ENCODE peak calls at places on chromosomes 2 and 18, in eight cellular contexts. T, F, R, Y, H, G, L and B are unnamed samples.

GRCh38 chr2:43106767-43107527 is 119.5 kb downstream of the ZFP36L2 start:
- DNase-seq in G (no peak), H (no peak), L (no peak), R (no peak), T (no peak), F (no peak), Y (no peak), B (no peak)

GRCh38 chr2:81148323-81148722 is 843.8 kb upstream of the LRRTM1 start:
- DNase-seq in R (no peak), H (no peak), L (no peak), F (no peak), Y (no peak), T (no peak), G (no peak), B (no peak)

GRCh38 chr2:65121-65520 is 18.8 kb upstream of the FAM110C start:
- DNase-seq in F (no peak), H (no peak), R (peak; percentile 56), G (no peak), L (no peak), Y (no peak), T (no peak), B (no peak)

GRCh38 chr2:42256502-42256901 is 87.3 kb downstream of the EML4 start:
- DNase-seq in H (no peak), T (no peak), Y (peak; percentile 20), F (no peak), L (no peak), G (no peak), R (no peak), B (no peak)

GRCh38 chr2:239461551-239462515 is 61.0 kb upstream of the HDAC4 start:
- DNase-seq in R (no peak), G (peak; percentile 45), Y (no peak), F (peak; percentile 29), L (no peak), T (no peak), H (no peak), B (no peak)

GRCh38 chr2:96680561-96681141 is 38.1 kb downstream of the FER1L5 start:
- DNase-seq in Y (no peak), R (no peak), L (no peak), T (no peak), H (no peak), F (peak; percentile 23), G (no peak), B (no peak)

GRCh38 chr2:127953128-127953718 is 67.5 kb upstream of the AMMECR1L start:
- DNase-seq in H (no peak), Y (no peak), F (peak; percentile 60), L (no peak), R (no peak), T (no peak), G (peak; percentile 73), B (no peak)

GRCh38 chr2:195021704-195022513 is 635.1 kb upstream of the SLC39A10 start:
- DNase-seq in T (no peak), R (no peak), L (no peak), F (no peak), Y (no peak), G (no peak), H (no peak), B (no peak)

GRCh38 chr2:55150834-55151233 is 81.3 kb downstream of the CLHC1 start:
- DNase-seq in R (no peak), F (no peak), G (no peak), H (no peak), Y (no peak), L (no peak), T (no peak), B (no peak)

GRCh38 chr2:106037922-106038321 is 156.2 kb downstream of the UXS1 start:
- DNase-seq in T (no peak), G (no peak), Y (no peak), R (no peak), F (no peak), H (no peak), L (no peak), B (no peak)

GRCh38 chr2:68172990-68173715 is 15.5 kb downstream of the PNO1 start:
- DNase-seq in H (no peak), G (no peak), Y (no peak), F (no peak), L (no peak), T (no peak), R (no peak), B (no peak)

GRCh38 chr2:211396815-211397214 is 840.4 kb downstream of the CPS1 start:
- DNase-seq in T (peak; percentile 90), G (no peak), Y (no peak), H (no peak), R (no peak), F (no peak), L (no peak), B (no peak)

GRCh38 chr2:20617892-20618467 is 32.9 kb downstream of the HS1BP3 start:
- DNase-seq in T (peak; percentile 64), L (peak; percentile 93), H (peak; percentile 25), F (peak; percentile 76), G (peak; percentile 97), Y (peak; percentile 97), R (peak; percentile 78), B (peak; percentile 98)

GRCh38 chr2:25362564-25363145 is 20.9 kb upstream of the DNMT3A start:
- DNase-seq in F (peak; percentile 63), L (no peak), H (no peak), G (peak; percentile 85), T (no peak), Y (no peak), R (no peak), B (peak; percentile 50)

GRCh38 chr2:233976690-233977294 is 59.6 kb downstream of the TRPM8 start:
- DNase-seq in G (no peak), L (peak; percentile 68), H (peak; percentile 67), Y (no peak), T (no peak), R (peak; percentile 66), F (no peak), B (peak; percentile 91)

GRCh38 chr2:128622371-128622770 is 303.7 kb upstream of the HS6ST1 start:
- DNase-seq in L (no peak), T (no peak), F (peak; percentile 39), R (no peak), G (no peak), Y (no peak), H (no peak), B (no peak)

GRCh38 chr2:238569415-238570195 is 142.9 kb downstream of the ASB1 start:
- DNase-seq in T (no peak), H (no peak), R (peak; percentile 43), Y (no peak), F (no peak), L (no peak), G (peak; percentile 76), B (no peak)

GRCh38 chr2:43199492-43200481 is 26.6 kb downstream of the ZFP36L2 start:
- DNase-seq in H (no peak), R (peak; percentile 71), G (no peak), F (no peak), T (no peak), L (peak; percentile 82), Y (no peak), B (no peak)

GRCh38 chr18:70296289-70296688 is 7.4 kb downstream of the SOCS6 start:
- DNase-seq in H (no peak), F (no peak), T (no peak), L (peak; percentile 72), Y (no peak), R (no peak), G (no peak), B (peak; percentile 29)